ENCODE peak calls at places on chromosome 12, in five cellular contexts. C is K562, A is GM12878, P is HCT116, J is H1. L is an unnamed sample.

GRCh38 chr12:104501641-104502040 is 44.9 kb downstream of the CHST11 start:
- DNase-seq in C (no peak), A (no peak), P (no peak), J (no peak), L (no peak)

GRCh38 chr12:55899035-55899434 is 28.7 kb downstream of the PYM1 start:
- DNase-seq in C (peak; percentile 60), A (no peak), P (no peak), J (no peak), L (no peak)

GRCh38 chr12:51538599-51538998 is 52.4 kb upstream of the SCN8A start:
- DNase-seq in C (no peak), A (no peak), P (no peak), J (no peak), L (no peak)

GRCh38 chr12:123614531-123614930 is 12.6 kb downstream of the DDX55 start:
- DNase-seq in C (no peak), A (no peak), P (no peak), J (no peak), L (no peak)

GRCh38 chr12:106058256-106059182 is 80.2 kb downstream of the NUAK1 start:
- DNase-seq in C (no peak), A (no peak), P (no peak), J (no peak), L (no peak)

GRCh38 chr12:124883263-124883876 is 19.7 kb upstream of the SCARB1 start:
- DNase-seq in C (no peak), A (no peak), P (no peak), J (no peak), L (no peak)

GRCh38 chr12:13169255-13169654 is 27.3 kb upstream of the EMP1 start:
- DNase-seq in C (no peak), A (no peak), P (no peak), J (no peak), L (no peak)

GRCh38 chr12:57459750-57460400 is at the start of gene GLI1:
- DNase-seq in C (peak; percentile 77), A (no peak), P (no peak), J (no peak), L (peak; percentile 39)

GRCh38 chr12:90015228-90015627 is 306.6 kb upstream of the ATP2B1 start:
- DNase-seq in C (no peak), A (no peak), P (no peak), J (no peak), L (no peak)

GRCh38 chr12:45781080-45781479 is 51.6 kb downstream of the ARID2 start:
- DNase-seq in C (no peak), A (no peak), P (no peak), J (no peak), L (no peak)

DNA sequence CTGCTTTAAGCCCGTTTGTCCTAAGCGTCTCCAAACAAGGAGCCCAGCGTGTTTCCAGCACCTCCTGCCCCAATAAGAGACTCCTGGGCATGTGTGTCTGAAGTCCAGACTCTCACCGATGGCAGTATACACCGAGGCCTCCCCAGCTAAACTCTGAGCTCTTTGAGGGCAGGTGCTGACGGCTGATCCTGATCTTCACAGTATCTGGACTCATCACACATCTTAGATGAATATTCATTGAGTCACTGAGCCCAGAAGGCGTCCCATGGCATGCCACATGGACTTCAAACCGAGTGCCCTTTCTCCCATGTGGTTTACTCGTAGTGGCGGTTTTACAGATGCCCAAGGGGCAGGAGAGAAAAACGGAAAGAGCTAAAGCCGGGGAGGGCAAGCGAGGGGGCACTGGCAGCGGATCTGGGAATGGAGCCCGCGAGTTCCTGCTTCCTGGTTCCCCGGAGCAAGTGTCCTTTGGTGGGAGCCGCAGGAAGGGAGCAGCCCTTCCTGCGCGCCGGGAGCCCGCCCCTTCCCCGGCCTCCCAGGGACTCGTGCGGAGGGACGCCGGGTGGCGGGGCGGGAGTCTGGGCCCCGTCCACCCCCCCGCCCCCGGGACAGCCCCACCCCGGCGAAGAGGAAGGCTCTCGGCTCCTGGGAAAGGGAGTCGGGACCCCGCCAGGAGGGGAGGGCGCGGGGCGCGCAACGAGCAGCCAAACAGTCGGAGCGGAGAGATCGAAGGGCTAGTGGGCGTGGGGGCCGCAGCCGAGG is 584 bp upstream of the TEAD4 start:
- DNase-seq in C (peak; percentile 90), A (no peak), P (peak; percentile 33), J (peak; percentile 79), L (no peak)
- TF ChIP-seq ATF3 in C (no peak), A (no peak), P (no peak), J (no peak), L (no peak)

GRCh38 chr12:4134833-4135597 is 138.5 kb upstream of the CCND2 start:
- DNase-seq in C (no peak), A (no peak), P (no peak), J (peak; percentile 82), L (peak; percentile 82)
- TF ChIP-seq MAX in C (no peak), A (no peak), P (no peak), J (peak; percentile 30), L (no peak)

GRCh38 chr12:111775205-111776193 is 8.8 kb downstream of the ALDH2 start:
- DNase-seq in C (peak; percentile 77), A (peak; percentile 70), P (no peak), J (no peak), L (no peak)

GRCh38 chr12:111780166-111780565 is 13.4 kb downstream of the ALDH2 start:
- DNase-seq in C (no peak), A (no peak), P (no peak), J (no peak), L (no peak)

GRCh38 chr12:111776836-111777344 is 10.2 kb downstream of the ALDH2 start:
- DNase-seq in C (no peak), A (no peak), P (no peak), J (no peak), L (no peak)

GRCh38 chr12:111780615-111781014 is 13.9 kb downstream of the ALDH2 start:
- DNase-seq in C (no peak), A (no peak), P (no peak), J (no peak), L (no peak)

GRCh38 chr12:111777345-111778045 is 10.8 kb downstream of the ALDH2 start:
- DNase-seq in C (no peak), A (no peak), P (no peak), J (no peak), L (no peak)
- TF ChIP-seq ATF3 in C (no peak), A (no peak), P (no peak), J (no peak), L (no peak)

GRCh38 chr12:98594050-98594853 is 766 bp downstream of the SLC25A3 start:
- DNase-seq in C (no peak), A (no peak), P (no peak), J (peak; percentile 35), L (no peak)
- TF ChIP-seq MAX in C (peak; percentile 57), A (no peak), P (no peak), J (no peak), L (no peak)